ENCODE peak calls at places on chromosome 18, in six cellular contexts. N, G, F, Y, T and X are unnamed samples.

GRCh38 chr18:64017870-64018269 is 48.0 kb downstream of the SERPINB8 start:
- DNase-seq in N (peak; percentile 20), G (peak; percentile 23), F (no peak), Y (peak; percentile 44), T (no peak), X (peak; percentile 39)

GRCh38 chr18:21760321-21760720 is 19.7 kb downstream of the MIB1 start:
- DNase-seq in N (no peak), G (no peak), F (no peak), Y (no peak), T (no peak), X (no peak)

GRCh38 chr18:62977512-62977911 is 262.2 kb downstream of the PHLPP1 start:
- DNase-seq in N (no peak), G (no peak), F (no peak), Y (peak; percentile 15), T (no peak), X (peak; percentile 25)

GRCh38 chr18:57121542-57122112 is 25.3 kb upstream of the BOD1L2 start:
- DNase-seq in N (no peak), G (no peak), F (no peak), Y (no peak), T (no peak), X (no peak)

GRCh38 chr18:46169464-46169941 is 65.3 kb downstream of the HAUS1 start:
- DNase-seq in N (peak; percentile 38), G (peak; percentile 58), F (peak; percentile 50), Y (peak; percentile 41), T (no peak), X (peak; percentile 23)

GRCh38 chr18:75351409-75351808 is 76.1 kb downstream of the SMIM21 start:
- DNase-seq in N (no peak), G (no peak), F (no peak), Y (no peak), T (no peak), X (no peak)

GRCh38 chr18:45664824-45665763 is 49.8 kb downstream of the SLC14A2 start:
- DNase-seq in N (peak; percentile 46), G (peak; percentile 28), F (peak; percentile 61), Y (peak; percentile 78), T (no peak), X (peak; percentile 65)

GRCh38 chr18:40529478-40529877 is 1425.6 kb upstream of the PIK3C3 start:
- DNase-seq in N (no peak), G (peak; percentile 1), F (no peak), Y (no peak), T (no peak), X (peak; percentile 1)

GRCh38 chr18:42414756-42415454 is 459.9 kb downstream of the PIK3C3 start:
- DNase-seq in N (peak; percentile 6), G (no peak), F (no peak), Y (no peak), T (no peak), X (no peak)

GRCh38 chr18:9700261-9700796 is 7.8 kb upstream of the RAB31 start:
- DNase-seq in N (no peak), G (no peak), F (no peak), Y (no peak), T (no peak), X (peak; percentile 43)

GRCh38 chr18:58996131-58996632 is 131.5 kb downstream of the ZNF532 start:
- DNase-seq in N (peak; percentile 60), G (no peak), F (no peak), Y (no peak), T (no peak), X (peak; percentile 97)

GRCh38 chr18:36303203-36303844 is 5.8 kb downstream of the FHOD3 start:
- DNase-seq in N (no peak), G (no peak), F (no peak), Y (no peak), T (no peak), X (no peak)

GRCh38 chr18:77004555-77005380 is 127.8 kb downstream of the MBP start:
- DNase-seq in N (no peak), G (no peak), F (no peak), Y (no peak), T (no peak), X (no peak)

GRCh38 chr18:24995056-24995455 is 356.9 kb downstream of the ZNF521 start:
- DNase-seq in N (no peak), G (no peak), F (no peak), Y (no peak), T (no peak), X (no peak)

GRCh38 chr18:41899535-41899934 is 55.5 kb upstream of the PIK3C3 start:
- DNase-seq in N (no peak), G (no peak), F (no peak), Y (no peak), T (no peak), X (no peak)

GRCh38 chr18:23333827-23334226 is 119.3 kb upstream of the RIOK3 start:
- DNase-seq in N (no peak), G (no peak), F (no peak), Y (no peak), T (no peak), X (no peak)

GRCh38 chr18:35045121-35045520 is 3.9 kb downstream of the MAPRE2 start:
- DNase-seq in N (no peak), G (no peak), F (no peak), Y (peak; percentile 45), T (no peak), X (peak; percentile 51)

GRCh38 chr18:55522011-55522410 is 66.0 kb downstream of the TCF4 start:
- DNase-seq in N (peak; percentile 14), G (no peak), F (peak; percentile 41), Y (peak; percentile 30), T (no peak), X (no peak)

GRCh38 chr18:45957100-45957499 is 10.0 kb downstream of the EPG5 start:
- DNase-seq in N (no peak), G (no peak), F (no peak), Y (no peak), T (no peak), X (no peak)

GRCh38 chr18:53004798-53005197 is 664.8 kb downstream of the DCC start:
- DNase-seq in N (no peak), G (no peak), F (no peak), Y (no peak), T (no peak), X (no peak)

GRCh38 chr18:21703241-21703820 is 1.2 kb downstream of the ABHD3 start:
- DNase-seq in N (no peak), G (no peak), F (peak; percentile 21), Y (no peak), T (peak; percentile 17), X (no peak)

GRCh38 chr18:56443508-56443907 is 194.9 kb downstream of the TXNL1 start:
- DNase-seq in N (no peak), G (no peak), F (no peak), Y (no peak), T (no peak), X (peak; percentile 72)

GRCh38 chr18:74013955-74014354 is 133.7 kb downstream of the FBXO15 start:
- DNase-seq in N (no peak), G (no peak), F (no peak), Y (peak; percentile 49), T (no peak), X (no peak)

GRCh38 chr18:48574667-48575300 is 36.0 kb downstream of the CTIF start:
- DNase-seq in N (no peak), G (no peak), F (no peak), Y (no peak), T (no peak), X (no peak)

GRCh38 chr18:48079885-48080284 is 149.4 kb upstream of the SMAD2 start:
- DNase-seq in N (no peak), G (no peak), F (no peak), Y (no peak), T (no peak), X (no peak)

GRCh38 chr18:77166523-77166922 is 33.9 kb upstream of the MBP start:
- DNase-seq in N (no peak), G (no peak), F (no peak), Y (no peak), T (no peak), X (no peak)

DNA sequence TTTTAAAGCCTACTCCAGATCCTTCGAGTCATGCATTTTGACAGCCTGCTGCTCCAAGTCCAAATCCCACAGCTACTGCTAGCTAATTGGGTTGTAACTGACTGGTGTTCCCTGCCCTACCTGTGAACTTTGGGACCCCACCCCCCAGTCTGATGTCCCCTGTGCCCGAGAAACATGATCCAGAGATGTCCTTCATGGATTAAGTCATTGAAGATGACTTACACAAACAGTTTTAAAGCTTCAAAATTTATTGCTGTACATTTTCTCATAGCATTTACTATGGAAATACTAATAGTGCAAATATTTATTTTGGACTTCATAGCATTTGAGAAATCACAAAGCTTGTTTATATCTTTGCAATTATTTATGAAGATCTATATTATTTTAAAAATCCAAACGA is 73.1 kb downstream of the MBD2 start:
- DNase-seq in N (no peak), G (no peak), F (no peak), Y (no peak), T (no peak), X (no peak)
- H3K4me3 ChIP-seq in N (no peak overlapping the region), G (no peak overlapping the region), F (no peak overlapping the region), Y (no peak overlapping the region), T (no peak overlapping the region), X (no peak overlapping the region)

GRCh38 chr18:29491907-29492306 is 1315.0 kb upstream of the CDH2 start:
- DNase-seq in N (no peak), G (no peak), F (no peak), Y (no peak), T (no peak), X (no peak)

DNA sequence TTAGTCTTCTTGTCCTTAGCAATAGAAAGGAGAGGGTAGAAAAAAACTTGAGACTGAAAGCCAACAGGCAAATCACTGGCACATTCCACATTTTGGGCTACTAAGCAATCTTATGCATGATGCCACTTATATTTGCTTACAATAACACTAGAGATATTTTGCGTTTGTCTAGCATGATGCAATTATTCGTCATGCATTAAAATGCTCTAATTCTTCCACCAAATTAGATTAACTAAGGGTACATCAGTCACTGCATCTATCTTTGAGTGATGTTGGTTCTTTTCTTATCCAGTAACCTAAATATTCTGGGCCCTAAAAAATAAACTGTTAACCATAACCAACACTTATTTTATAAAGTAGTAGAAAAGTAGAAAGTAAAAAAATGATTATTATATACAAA is 1311.7 kb upstream of the CDH2 start:
- DNase-seq in N (no peak), G (no peak), F (no peak), Y (no peak), T (no peak), X (no peak)
- TF ChIP-seq MAX in N (no peak), G (no peak), F (no peak), Y (no peak), T (no peak), X (no peak)

DNA sequence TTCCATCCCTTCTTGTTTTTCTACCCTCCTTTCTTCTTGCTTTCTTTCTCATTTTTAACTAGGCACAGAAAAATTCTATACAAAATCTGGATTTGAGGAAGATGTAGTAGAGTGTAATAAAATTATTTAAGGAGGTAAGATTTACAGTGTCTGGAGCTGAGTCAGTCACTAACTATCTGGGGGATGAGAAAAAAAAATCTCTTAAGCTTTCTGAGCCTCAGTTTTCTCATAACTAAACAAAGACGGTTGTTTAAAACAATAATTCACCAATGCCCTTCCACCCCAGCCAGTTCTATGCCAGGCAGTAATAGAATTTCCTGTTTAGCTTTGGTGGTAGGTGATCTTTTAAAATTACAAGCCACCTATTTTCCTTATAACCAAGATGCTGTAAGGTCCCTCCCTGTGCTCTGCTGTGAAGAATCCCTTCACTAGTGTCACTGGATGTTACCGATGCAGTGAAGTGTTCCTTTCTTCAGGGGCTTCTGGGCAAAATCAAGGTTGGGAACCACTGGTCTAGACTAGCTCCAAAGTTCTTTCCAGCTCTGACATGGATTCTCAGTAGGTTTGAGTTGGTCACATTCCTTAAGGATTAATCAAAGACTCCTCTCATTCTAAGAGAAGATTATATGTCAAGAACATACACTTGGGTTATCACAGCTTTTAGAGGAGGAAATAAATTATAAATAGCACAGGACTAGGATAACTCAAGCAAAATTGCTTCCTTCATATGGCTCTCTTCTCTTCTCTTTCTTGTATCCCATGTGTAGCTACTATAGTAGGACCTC is 289.0 kb downstream of the CDH2 start:
- DNase-seq in N (no peak), G (no peak), F (no peak), Y (no peak), T (no peak), X (no peak)
- TF ChIP-seq MYC in N (no peak), G (no peak), F (no peak), Y (no peak), T (no peak), X (no peak)

GRCh38 chr18:31941010-31941809 is 1.7 kb downstream of the TRAPPC8 start:
- DNase-seq in N (no peak), G (peak; percentile 6), F (no peak), Y (no peak), T (no peak), X (no peak)
- H3K4me3 ChIP-seq in N (peak overlapping the region; percentile 65), G (peak overlapping the region; percentile 90), F (peak overlapping the region; percentile 93), Y (peak overlapping the region; percentile 87), T (peak overlapping the region; percentile 99), X (no peak overlapping the region)